ENCODE peak calls at places on chromosomes 1 and 21, in five cellular contexts. O, S, Y, B and Z are unnamed samples.

GRCh38 chr21:38170283-38170682 is 86.5 kb upstream of the KCNJ15 start:
- DNase-seq in O (no peak), S (no peak), Y (no peak), B (peak), Z (no peak)

GRCh38 chr1:185397183-185397582 is 80.1 kb upstream of the IVNS1ABP start:
- DNase-seq in O (no peak), S (no peak), Y (no peak), B (no peak), Z (no peak)

GRCh38 chr1:12111741-12112140 is 48.6 kb downstream of the TNFRSF8 start:
- DNase-seq in O (no peak), S (no peak), Y (no peak), B (no peak), Z (no peak)

GRCh38 chr1:52726265-52727113 is at the start of gene ZYG11B:
- DNase-seq in O (peak), S (peak), Y (peak), B (peak), Z (peak)

GRCh38 chr1:177385760-177386698 is 215.3 kb downstream of the BRINP2 start:
- DNase-seq in O (no peak), S (no peak), Y (no peak), B (no peak), Z (peak)

GRCh38 chr1:34549199-34549598 is 205.6 kb upstream of the GJB5 start:
- DNase-seq in O (peak), S (no peak), Y (peak), B (peak), Z (no peak)

GRCh38 chr1:218339267-218339831 is 5.8 kb upstream of the TGFB2 start:
- DNase-seq in O (no peak), S (no peak), Y (no peak), B (no peak), Z (no peak)

GRCh38 chr1:181059435-181059834 is 25.7 kb downstream of the MR1 start:
- DNase-seq in O (no peak), S (no peak), Y (no peak), B (no peak), Z (no peak)

GRCh38 chr1:175499595-175500367 is 243.6 kb downstream of the TNR start:
- DNase-seq in O (no peak), S (no peak), Y (no peak), B (no peak), Z (no peak)

GRCh38 chr1:198701766-198702539 is 63.1 kb downstream of the PTPRC start:
- DNase-seq in O (no peak), S (no peak), Y (no peak), B (no peak), Z (no peak)

GRCh38 chr21:29626787-29627470 is 312.9 kb downstream of the GRIK1 start:
- DNase-seq in O (no peak), S (no peak), Y (no peak), B (no peak), Z (no peak)

GRCh38 chr1:151547119-151547899 is 7.2 kb downstream of the TUFT1 start:
- DNase-seq in O (peak), S (peak), Y (peak), B (peak), Z (no peak)
- TF ChIP-seq POLR2AphosphoS5 in O (peak), S (peak), Y (peak), B (peak), Z (no peak)

GRCh38 chr1:59682405-59683080 is 132.2 kb upstream of the HOOK1 start:
- DNase-seq in O (no peak), S (no peak), Y (no peak), B (no peak), Z (no peak)
- TF ChIP-seq POLR2AphosphoS5 in O (peak), S (no peak), Y (no peak), B (no peak), Z (no peak)

DNA sequence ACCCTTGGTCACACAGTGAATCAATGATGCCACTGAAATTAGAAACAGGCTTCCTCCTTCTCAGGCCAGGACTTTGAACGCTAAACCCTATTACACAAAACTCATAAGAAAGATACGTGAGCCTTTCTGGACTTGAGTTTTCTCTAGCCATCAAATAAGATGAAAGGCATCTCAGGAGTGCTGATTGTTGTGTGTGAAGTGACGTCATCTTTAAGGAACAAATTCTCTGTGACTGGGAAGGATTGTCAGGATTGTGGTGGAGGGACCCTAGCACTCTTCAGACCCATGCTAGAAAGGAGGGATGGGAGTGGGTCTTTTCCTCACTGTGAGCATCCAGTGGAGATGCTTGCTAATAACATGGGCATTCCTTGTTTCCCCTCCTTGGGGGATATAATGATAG is 40.0 kb downstream of the SPATA46 start:
- DNase-seq in O (no peak), S (no peak), Y (no peak), B (no peak), Z (no peak)
- TF ChIP-seq POLR2AphosphoS5 in O (no peak), S (no peak), Y (no peak), B (no peak), Z (no peak)

GRCh38 chr21:32457962-32458361 is 45.5 kb downstream of the EVA1C start:
- DNase-seq in O (no peak), S (no peak), Y (no peak), B (no peak), Z (no peak)
- TF ChIP-seq POLR2AphosphoS5 in O (no peak), S (no peak), Y (no peak), B (no peak), Z (no peak)

GRCh38 chr1:111535256-111536191 is 32.1 kb upstream of the ADORA3 start:
- DNase-seq in O (no peak), S (no peak), Y (no peak), B (no peak), Z (no peak)
- TF ChIP-seq POLR2AphosphoS5 in O (no peak), S (no peak), Y (no peak), B (no peak), Z (no peak)

GRCh38 chr1:156055649-156056048 is 1.1 kb downstream of the LAMTOR2 start:
- DNase-seq in O (no peak), S (no peak), Y (no peak), B (no peak), Z (no peak)

GRCh38 chr1:156054500-156055342 is at the start of gene LAMTOR2:
- DNase-seq in O (peak), S (peak), Y (peak), B (peak), Z (peak)

GRCh38 chr1:156055343-156055645 is 712 bp downstream of the LAMTOR2 start:
- DNase-seq in O (no peak), S (no peak), Y (no peak), B (no peak), Z (no peak)

GRCh38 chr1:156052862-156053769 is 482 bp downstream of the UBQLN4 start:
- DNase-seq in O (peak), S (peak), Y (peak), B (peak), Z (no peak)

DNA sequence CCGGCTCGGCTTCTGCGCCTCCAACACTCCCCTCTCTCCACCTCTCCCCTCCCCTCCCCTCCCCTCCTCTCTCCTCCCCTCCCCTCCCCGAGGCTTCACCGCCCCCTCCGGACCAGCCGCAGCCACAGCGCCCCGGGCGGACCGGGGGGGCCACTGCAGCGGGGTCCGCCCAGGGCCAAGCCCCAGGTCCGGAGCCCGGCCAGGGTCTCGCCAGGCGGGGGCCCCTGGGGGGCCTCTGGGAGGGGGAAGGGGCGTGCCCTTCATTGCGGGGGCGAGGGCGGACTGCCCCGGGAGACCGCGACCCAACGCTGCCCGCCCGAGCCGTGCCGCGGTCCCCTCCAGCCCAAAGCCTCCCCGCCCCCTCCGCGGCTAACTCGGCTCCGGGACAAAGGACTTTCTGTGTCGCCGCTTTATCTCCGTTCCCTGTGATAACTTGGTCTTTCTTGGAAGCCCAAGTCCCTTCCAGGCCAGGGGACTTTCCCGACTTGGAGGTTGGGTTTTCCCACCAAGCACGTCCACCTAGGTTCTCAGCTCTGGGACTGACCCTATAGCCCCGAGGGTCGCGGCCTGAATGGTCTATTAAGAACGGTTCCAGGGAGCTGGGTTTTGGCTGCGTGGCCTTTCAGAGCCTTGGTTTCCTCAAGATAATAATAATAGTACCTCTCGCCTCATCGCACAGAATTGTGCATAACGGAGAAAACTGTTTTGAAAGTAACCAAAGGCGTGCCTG is at the start of gene UBQLN4:
- DNase-seq in O (peak), S (peak), Y (peak), B (peak), Z (no peak)
- TF ChIP-seq POLR2AphosphoS5 in O (peak), S (no peak), Y (no peak), B (peak), Z (no peak)